ENCODE peak calls at places on chromosomes 6 and 20, in four cellular contexts. Q is CD8-positive, alpha-beta memory T cell; I is spleen; T is tibial artery. M is an unnamed sample. For H3K9me3, the result is how much of the 10 kb centered on the place peaks cover.

GRCh38 chr6:154520280-154520679 is 9.8 kb upstream of the CNKSR3 start:
- DNase-seq in I (no peak), T (no peak), Q (no peak), M (no peak)

GRCh38 chr20:46920114-46920513 is 25.5 kb downstream of the EYA2 start:
- DNase-seq in T (no peak), I (no peak), Q (no peak), M (no peak)

GRCh38 chr20:44027686-44028340 is 113.2 kb downstream of the TOX2 start:
- DNase-seq in I (peak), Q (no peak), T (no peak), M (no peak)

GRCh38 chr6:28634758-28635546 is 109.3 kb downstream of the GPX5 start:
- DNase-seq in Q (no peak), T (no peak), I (no peak), M (no peak)

GRCh38 chr6:116667620-116668019 is 946 bp downstream of the ZUP1 start:
- DNase-seq in Q (no peak), T (no peak), I (no peak), M (no peak)

GRCh38 chr6:17519120-17519519 is 81.0 kb upstream of the FAM8A1 start:
- DNase-seq in T (no peak), I (no peak), Q (no peak), M (no peak)

GRCh38 chr6:116036075-116036773 is 24.5 kb downstream of the FRK start:
- DNase-seq in I (no peak), T (no peak), Q (no peak), M (no peak)

GRCh38 chr20:50744143-50744792 is 12.9 kb downstream of the PARD6B start:
- DNase-seq in T (peak), Q (no peak), I (no peak), M (peak)

GRCh38 chr6:39892490-39893129 is 41.7 kb downstream of the MOCS1 start:
- DNase-seq in I (no peak), T (peak), Q (no peak), M (peak)

GRCh38 chr20:58546756-58547526 is 31.7 kb upstream of the APCDD1L start:
- DNase-seq in Q (no peak), I (no peak), T (no peak), M (no peak)

GRCh38 chr20:49676581-49677291 is 36.9 kb downstream of the B4GALT5 start:
- DNase-seq in I (no peak), Q (no peak), T (no peak), M (no peak)

GRCh38 chr20:16003310-16003709 is 569.9 kb downstream of the KIF16B start:
- DNase-seq in T (no peak), Q (no peak), I (no peak), M (no peak)

GRCh38 chr6:53066059-53066406 is 829 bp downstream of the FBXO9 start:
- DNase-seq in T (peak), Q (peak), I (peak), M (peak)

GRCh38 chr20:13775867-13776266 is 8.9 kb downstream of the ESF1 start:
- DNase-seq in Q (no peak), T (no peak), I (no peak), M (no peak)

GRCh38 chr6:44470106-44470446 is 82.6 kb downstream of the CDC5L start:
- DNase-seq in I (no peak), Q (no peak), T (no peak), M (no peak)

GRCh38 chr6:2715737-2716136 is 35.0 kb downstream of the MYLK4 start:
- DNase-seq in T (no peak), I (no peak), Q (no peak), M (no peak)

GRCh38 chr6:26345832-26346231 is 19.2 kb upstream of the BTN3A2 start:
- DNase-seq in I (no peak), Q (no peak), T (no peak), M (no peak)

GRCh38 chr20:62459488-62459887 is 16.3 kb downstream of the GATA5 start:
- DNase-seq in T (no peak), I (no peak), Q (no peak), M (no peak)

GRCh38 chr6:45728674-45729073 is 287.0 kb downstream of the CLIC5 start:
- DNase-seq in T (no peak), Q (no peak), I (no peak), M (no peak)

GRCh38 chr20:35839891-35840290 is 68.1 kb downstream of the PHF20 start:
- DNase-seq in I (no peak), T (no peak), Q (no peak), M (no peak)

GRCh38 chr6:87334683-87335082 is 5.6 kb upstream of the GJB7 start:
- DNase-seq in T (no peak), I (no peak), Q (no peak), M (no peak)

GRCh38 chr6:109073344-109074235 is 21.1 kb downstream of the SESN1 start:
- DNase-seq in T (no peak), I (no peak), Q (peak), M (no peak)

GRCh38 chr6:26199057-26199772 is 112.0 kb downstream of the HFE start:
- DNase-seq in T (peak), Q (peak), I (peak), M (peak)

GRCh38 chr6:147298461-147298860 is 94.2 kb downstream of the STXBP5 start:
- DNase-seq in T (no peak), Q (no peak), I (no peak), M (no peak)

GRCh38 chr20:53922901-53923314 is 147.5 kb downstream of the BCAS1 start:
- DNase-seq in I (no peak), Q (no peak), T (no peak), M (no peak)

GRCh38 chr6:22113046-22113766 is 183.6 kb downstream of the PRL start:
- DNase-seq in T (no peak), Q (no peak), I (no peak), M (no peak)

GRCh38 chr6:7629321-7629720 is 39.3 kb downstream of the SNRNP48 start:
- DNase-seq in T (no peak), I (no peak), Q (no peak), M (no peak)

GRCh38 chr20:18019068-18019467 is 38.6 kb downstream of the OVOL2 start:
- DNase-seq in Q (no peak), T (no peak), I (peak), M (no peak)

GRCh38 chr6:156718647-156719394 is 58.4 kb upstream of the ARID1B start:
- DNase-seq in I (no peak), T (peak), Q (no peak), M (peak)

GRCh38 chr6:170003027-170003426 is 251.6 kb downstream of the ERMARD start:
- DNase-seq in Q (no peak), I (no peak), T (no peak), M (no peak)
- H3K9me3 ChIP-seq in Q (under half), I (under half), T (under half), M (under half)

GRCh38 chr6:90911600-90911999 is 324.7 kb upstream of the MAP3K7 start:
- DNase-seq in I (no peak), Q (no peak), T (no peak), M (no peak)
- H3K9me3 ChIP-seq in I (under half), Q (under half), T (under half), M (under half)

GRCh38 chr6:88952065-88952704 is 11.2 kb downstream of the RNGTT start:
- DNase-seq in Q (no peak), T (no peak), I (no peak), M (no peak)
- H3K9me3 ChIP-seq in Q (under half), T (under half), I (under half), M (under half)

GRCh38 chr6:31016659-31017299 is 6.5 kb downstream of the MUC22 start:
- DNase-seq in Q (no peak), T (no peak), I (no peak), M (no peak)

GRCh38 chr6:31025595-31025994 is 15.3 kb downstream of the MUC22 start:
- DNase-seq in Q (no peak), T (no peak), I (no peak), M (no peak)

DNA sequence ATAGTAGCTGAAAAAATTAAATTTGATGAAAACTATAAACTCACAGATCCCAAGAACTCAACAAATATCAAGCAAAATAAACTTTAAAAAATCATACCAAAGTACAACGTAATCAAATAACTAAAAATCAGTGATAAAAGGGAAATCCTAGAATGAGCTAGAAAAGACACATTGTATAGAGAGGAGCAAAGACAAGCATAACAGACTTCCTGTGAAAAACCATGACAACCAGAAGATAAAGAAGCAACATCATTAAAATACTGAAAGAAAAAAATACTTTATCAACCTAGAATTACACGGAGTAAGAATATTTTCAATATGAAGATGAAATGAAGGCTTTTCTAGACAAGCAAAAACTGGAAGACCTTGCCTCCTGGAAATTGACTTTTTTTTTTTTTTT is 9.8 kb downstream of the MUC22 start:
- DNase-seq in Q (no peak), T (no peak), I (no peak), M (no peak)
- H3K9me3 ChIP-seq in Q (under half), T (under half), I (under half), M (under half)

DNA sequence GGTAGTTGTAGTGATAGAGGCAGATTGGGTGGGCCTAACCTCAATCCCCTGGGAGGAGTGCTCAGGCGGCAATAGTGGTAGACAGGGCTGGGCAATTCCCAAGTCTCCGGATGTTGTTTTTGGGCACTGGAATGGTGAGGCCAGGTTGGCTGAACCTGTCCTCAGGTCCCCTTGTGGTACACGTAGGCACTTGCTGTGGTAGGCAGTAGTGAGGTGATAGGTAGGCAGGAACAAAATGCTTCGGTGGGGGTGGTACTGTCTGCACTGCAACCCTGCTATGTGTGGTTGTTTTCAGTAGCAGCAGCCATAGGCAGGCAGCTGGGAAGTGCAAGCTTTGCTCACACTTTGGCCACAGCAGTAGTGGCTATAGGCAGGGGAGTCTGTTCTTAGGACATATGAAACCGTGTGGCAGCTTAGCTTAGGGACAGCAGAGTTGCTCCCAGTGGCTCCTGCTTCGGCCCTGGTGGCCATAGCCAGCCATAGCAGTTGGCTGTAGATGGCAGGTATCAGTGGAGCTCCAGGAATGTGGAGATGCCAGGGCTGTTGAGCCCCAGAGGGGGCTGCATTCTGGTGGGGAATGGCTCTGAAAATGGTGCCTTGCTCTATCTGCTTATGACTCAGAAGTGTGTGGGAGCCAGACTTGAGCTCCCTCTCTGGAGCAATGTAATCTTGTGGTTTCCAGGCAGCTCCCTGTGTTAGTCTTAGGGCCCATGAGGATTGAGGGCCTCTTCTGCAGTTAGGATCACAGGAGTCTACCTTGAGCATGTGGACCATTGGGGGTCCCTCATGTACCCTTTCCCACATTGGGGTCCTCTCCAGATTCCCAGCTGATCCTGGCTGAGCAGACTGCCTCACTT is 241.8 kb upstream of the BMP2 start:
- DNase-seq in T (no peak), I (no peak), Q (no peak), M (no peak)
- H3K9me3 ChIP-seq in T (under half), I (half or more), Q (under half), M (under half)